ENCODE peak calls at places on chromosomes 1 and 21, in four cellular contexts. One of them, this sample, is unnamed.

GRCh38 chr21:42075686-42076471 is 4.8 kb downstream of the UMODL1 start:
- DNase-seq in GM12878: no peak
- DNase-seq in MM.1S: no peak
- DNase-seq in PC-9: no peak
- DNase-seq in this sample: no peak

GRCh38 chr21:38839683-38840286 is 34.1 kb downstream of the ETS2 start:
- DNase-seq in MM.1S: no peak
- DNase-seq in GM12878: no peak
- DNase-seq in PC-9: peak; percentile 90
- DNase-seq in this sample: no peak

GRCh38 chr1:12309783-12310742 is 80.2 kb downstream of the VPS13D start:
- DNase-seq in GM12878: no peak
- DNase-seq in MM.1S: no peak
- DNase-seq in PC-9: no peak
- DNase-seq in this sample: no peak

GRCh38 chr1:13832100-13832499 is 132.1 kb downstream of the PRDM2 start:
- DNase-seq in GM12878: no peak
- DNase-seq in PC-9: no peak
- DNase-seq in MM.1S: no peak
- DNase-seq in this sample: no peak

GRCh38 chr21:23111070-23111605 is 2112.9 kb downstream of the NCAM2 start:
- DNase-seq in GM12878: no peak
- DNase-seq in PC-9: no peak
- DNase-seq in MM.1S: no peak
- DNase-seq in this sample: no peak

GRCh38 chr1:240285541-240285940 is 193.9 kb downstream of the FMN2 start:
- DNase-seq in GM12878: no peak
- DNase-seq in MM.1S: no peak
- DNase-seq in PC-9: no peak
- DNase-seq in this sample: no peak

GRCh38 chr1:84356881-84357280 is 41.4 kb upstream of the DNASE2B start:
- DNase-seq in MM.1S: no peak
- DNase-seq in GM12878: no peak
- DNase-seq in PC-9: no peak
- DNase-seq in this sample: no peak

GRCh38 chr1:204155881-204156280 is 4.0 kb upstream of the ETNK2 start:
- DNase-seq in MM.1S: no peak
- DNase-seq in GM12878: no peak
- DNase-seq in PC-9: no peak
- DNase-seq in this sample: no peak

GRCh38 chr21:33587792-33588484 is 546 bp downstream of the DONSON start:
- DNase-seq in GM12878: no peak
- DNase-seq in PC-9: no peak
- DNase-seq in MM.1S: peak; percentile 58
- DNase-seq in this sample: no peak
- TF ChIP-seq EZH2 in GM12878: no peak
- TF ChIP-seq EZH2 in PC-9: no peak
- TF ChIP-seq EZH2 in MM.1S: no peak
- TF ChIP-seq EZH2 in this sample: no peak

GRCh38 chr1:143748906-143749305 is 222.9 kb downstream of the FAM72C start:
- DNase-seq in PC-9: no peak
- DNase-seq in GM12878: no peak
- DNase-seq in MM.1S: no peak
- DNase-seq in this sample: no peak
- TF ChIP-seq EZH2 in PC-9: no peak
- TF ChIP-seq EZH2 in GM12878: no peak
- TF ChIP-seq EZH2 in MM.1S: no peak
- TF ChIP-seq EZH2 in this sample: no peak

GRCh38 chr1:37031871-37032270 is 2.4 kb downstream of the GRIK3 start:
- DNase-seq in PC-9: no peak
- DNase-seq in GM12878: no peak
- DNase-seq in MM.1S: no peak
- DNase-seq in this sample: no peak

GRCh38 chr1:37034301-37035013 is at the start of gene GRIK3:
- DNase-seq in GM12878: no peak
- DNase-seq in PC-9: no peak
- DNase-seq in MM.1S: no peak
- DNase-seq in this sample: no peak

GRCh38 chr1:37035014-37035686 is 835 bp upstream of the GRIK3 start:
- DNase-seq in GM12878: no peak
- DNase-seq in PC-9: no peak
- DNase-seq in MM.1S: no peak
- DNase-seq in this sample: no peak

GRCh38 chr1:37032660-37033354 is 1.5 kb downstream of the GRIK3 start:
- DNase-seq in GM12878: no peak
- DNase-seq in MM.1S: no peak
- DNase-seq in PC-9: no peak
- DNase-seq in this sample: no peak

GRCh38 chr1:37033355-37034291 is 692 bp downstream of the GRIK3 start:
- DNase-seq in GM12878: no peak
- DNase-seq in MM.1S: no peak
- DNase-seq in PC-9: no peak
- DNase-seq in this sample: no peak
- TF ChIP-seq EZH2 in GM12878: no peak
- TF ChIP-seq EZH2 in MM.1S: no peak
- TF ChIP-seq EZH2 in PC-9: no peak
- TF ChIP-seq EZH2 in this sample: no peak

DNA sequence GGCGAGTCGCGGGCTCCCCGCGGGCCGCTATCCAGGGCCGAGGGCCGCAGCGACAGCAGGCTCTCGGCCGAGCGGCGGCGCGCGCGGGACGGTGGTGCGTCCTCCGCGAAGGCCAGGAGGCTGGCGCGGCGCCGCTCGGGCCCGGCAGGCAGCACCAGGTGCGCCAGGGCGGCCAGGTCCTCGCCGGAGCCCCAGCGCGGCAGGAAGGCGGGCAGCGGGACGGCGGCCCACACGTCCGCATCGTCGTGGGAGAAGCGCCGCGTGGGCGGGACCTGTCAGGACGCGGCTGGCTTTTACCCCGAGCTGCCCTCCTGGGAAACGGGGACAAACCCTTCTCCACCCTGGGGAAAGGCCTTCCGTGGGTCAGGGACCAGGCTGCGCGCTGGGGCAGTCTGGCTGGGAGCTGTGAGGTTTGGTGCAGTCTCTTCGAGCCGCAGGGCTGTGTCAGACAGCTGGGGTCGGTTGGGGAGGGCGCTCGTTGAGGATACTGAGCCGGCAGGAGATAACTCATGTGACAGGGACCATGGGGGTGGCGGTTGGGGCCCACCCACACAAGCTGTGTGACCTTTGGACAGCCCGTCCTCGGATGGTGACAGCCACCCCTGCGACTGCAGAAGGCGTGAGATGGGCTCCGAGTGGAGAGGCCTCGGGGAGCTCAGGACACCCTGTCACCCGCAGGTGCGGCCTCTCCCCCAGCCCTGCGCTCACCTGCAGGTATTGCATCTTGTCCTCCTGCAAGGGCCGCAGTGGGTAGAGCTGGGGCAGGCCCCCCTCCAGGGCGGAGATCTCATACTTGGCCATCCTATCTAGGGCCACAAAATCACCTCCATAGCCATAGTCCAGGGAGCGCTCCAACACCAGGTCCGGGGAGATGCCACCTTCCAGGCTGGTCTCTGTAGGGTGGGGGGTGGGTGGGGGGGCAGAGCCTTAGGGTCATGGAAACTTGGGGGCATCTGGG is 6.0 kb downstream of the HES3 start:
- DNase-seq in PC-9: no peak
- DNase-seq in GM12878: no peak
- DNase-seq in MM.1S: no peak
- DNase-seq in this sample: no peak
- TF ChIP-seq EZH2 in PC-9: no peak
- TF ChIP-seq EZH2 in GM12878: no peak
- TF ChIP-seq EZH2 in MM.1S: no peak
- TF ChIP-seq EZH2 in this sample: no peak

DNA sequence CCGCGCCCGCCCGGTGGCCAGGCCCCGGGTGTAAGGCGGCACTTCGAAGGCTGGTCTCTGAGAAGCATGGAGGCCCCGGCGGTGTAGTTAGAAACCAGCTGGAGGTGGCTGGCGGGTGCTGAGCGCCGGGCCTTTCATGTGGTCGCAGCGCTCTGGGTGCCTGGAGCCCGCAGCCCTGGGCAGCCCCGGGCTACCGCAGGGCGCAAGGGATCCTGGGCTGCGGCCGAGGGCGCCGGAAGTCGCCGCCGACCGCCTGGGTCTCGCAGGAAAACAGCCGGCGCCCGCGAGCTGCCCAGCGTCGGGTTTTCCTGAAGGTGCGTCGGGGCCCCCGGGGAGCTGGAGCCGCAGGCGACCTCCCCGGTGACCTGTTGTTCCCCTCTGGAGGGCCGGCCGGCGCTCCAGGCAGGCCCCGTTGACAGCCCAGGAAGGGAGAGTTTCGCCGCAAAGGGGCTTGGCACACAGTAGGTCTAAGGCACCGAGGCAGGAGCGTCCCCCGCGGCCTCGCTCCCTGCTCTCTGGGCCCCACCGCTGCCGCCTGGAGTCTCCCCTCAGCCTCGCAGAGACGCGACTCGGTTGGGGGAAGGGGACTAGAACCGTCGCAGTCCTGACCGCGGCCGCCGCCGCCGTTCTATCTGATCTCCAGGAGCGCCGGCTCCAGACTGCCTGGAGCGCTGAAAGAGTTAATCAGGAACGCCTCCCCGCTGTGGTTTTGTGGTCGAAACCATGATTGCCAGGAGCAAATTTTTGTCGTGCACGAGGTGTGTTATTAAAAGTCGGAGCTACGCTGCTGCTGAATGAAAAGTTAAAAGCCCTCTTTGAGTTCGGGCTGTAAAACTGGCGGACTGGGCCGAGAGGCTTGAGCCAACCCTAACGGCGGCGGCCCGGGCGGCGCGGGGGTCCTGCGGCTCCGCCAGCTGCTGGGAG is 2.8 kb downstream of the GRHL3 start:
- DNase-seq in MM.1S: peak; percentile 98
- DNase-seq in PC-9: peak; percentile 86
- DNase-seq in GM12878: no peak
- DNase-seq in this sample: peak; percentile 98
- TF ChIP-seq EZH2 in MM.1S: no peak
- TF ChIP-seq EZH2 in PC-9: no peak
- TF ChIP-seq EZH2 in GM12878: peak; percentile 31
- TF ChIP-seq EZH2 in this sample: no peak

DNA sequence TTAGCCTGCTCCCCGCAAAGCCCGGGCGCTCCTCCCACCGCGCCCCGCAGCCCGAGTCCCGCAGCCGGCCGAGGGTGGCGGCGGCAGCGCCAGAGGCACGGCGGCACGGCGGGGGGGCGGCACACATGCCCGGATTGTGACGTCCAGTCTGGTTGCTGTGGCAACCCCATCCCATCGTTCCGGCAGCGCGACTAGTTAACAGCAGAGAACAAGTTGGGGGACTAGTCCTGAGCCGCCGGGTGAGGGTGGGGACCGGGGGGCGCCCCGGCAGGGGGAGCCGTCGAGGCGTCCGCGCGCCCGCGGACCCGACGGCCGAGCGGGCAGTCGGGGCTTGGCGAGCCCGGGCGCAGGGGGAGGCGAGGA is at the start of gene CHD5:
- DNase-seq in MM.1S: no peak
- DNase-seq in GM12878: no peak
- DNase-seq in PC-9: no peak
- DNase-seq in this sample: no peak
- TF ChIP-seq EZH2 in MM.1S: no peak
- TF ChIP-seq EZH2 in GM12878: no peak
- TF ChIP-seq EZH2 in PC-9: no peak
- TF ChIP-seq EZH2 in this sample: no peak

GRCh38 chr1:2433936-2434335 is 21.6 kb upstream of the PEX10 start:
- DNase-seq in PC-9: no peak
- DNase-seq in GM12878: no peak
- DNase-seq in MM.1S: no peak
- DNase-seq in this sample: no peak

GRCh38 chr1:2431503-2431902 is 19.1 kb upstream of the PEX10 start:
- DNase-seq in MM.1S: no peak
- DNase-seq in GM12878: no peak
- DNase-seq in PC-9: no peak
- DNase-seq in this sample: no peak

GRCh38 chr1:2432519-2432918 is 20.2 kb upstream of the PEX10 start:
- DNase-seq in GM12878: no peak
- DNase-seq in PC-9: no peak
- DNase-seq in MM.1S: no peak
- DNase-seq in this sample: no peak

GRCh38 chr1:2435091-2435490 is 22.7 kb upstream of the PEX10 start:
- DNase-seq in PC-9: no peak
- DNase-seq in GM12878: no peak
- DNase-seq in MM.1S: no peak
- DNase-seq in this sample: no peak

DNA sequence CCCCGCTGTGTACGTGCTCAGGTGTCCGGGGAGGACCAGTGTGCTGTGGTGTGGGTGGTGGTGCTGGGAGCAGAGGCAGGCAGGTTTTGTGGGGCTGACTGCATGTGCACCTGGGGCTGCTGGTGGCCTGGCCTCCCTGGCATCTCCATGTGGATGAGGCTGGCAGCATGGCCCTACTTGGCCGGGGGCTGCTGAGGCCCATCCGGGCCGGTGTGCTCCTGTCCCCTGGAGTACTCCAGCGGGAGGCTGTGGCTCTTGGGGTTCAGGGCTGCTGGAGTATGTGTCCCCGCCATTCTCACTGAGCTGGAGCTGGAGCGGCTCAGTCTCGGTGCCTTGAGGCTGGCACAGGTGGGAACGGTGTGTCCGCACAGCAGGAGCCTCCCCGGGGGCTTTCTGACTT is 20.8 kb upstream of the PEX10 start:
- DNase-seq in GM12878: no peak
- DNase-seq in PC-9: no peak
- DNase-seq in MM.1S: no peak
- DNase-seq in this sample: no peak
- TF ChIP-seq EZH2 in GM12878: no peak
- TF ChIP-seq EZH2 in PC-9: no peak
- TF ChIP-seq EZH2 in MM.1S: no peak
- TF ChIP-seq EZH2 in this sample: no peak

This sample was measured in SK-N-MC.